ENCODE peak calls at places on chromosomes 3 and 15, in seven cellular contexts. U is D341Med, A is HS-5, K is pons, J is putamen, X is activated T-helper 1 cell treated with Interleukin-2 at 50 U/mL for 16 hours, F is HTR-8/SVneo. G is an unnamed sample.
A peak's percentile ranks its signal among the peaks of the same experiment; 100 is the strongest.

GRCh38 chr3:99188936-99189335 is 287.4 kb upstream of the DCBLD2 start:
- DNase-seq in K (no peak), A (no peak), U (no peak), F (no peak), X (no peak), J (no peak), G (no peak)

GRCh38 chr3:10373686-10374261 is 52.9 kb upstream of the SEC13 start:
- DNase-seq in U (no peak), X (no peak), A (no peak), F (peak; percentile 31), J (no peak), K (no peak), G (no peak)

GRCh38 chr15:62877276-62877857 is 165.2 kb upstream of the TPM1 start:
- DNase-seq in U (no peak), A (no peak), F (no peak), X (no peak), K (no peak), J (no peak), G (no peak)

GRCh38 chr3:69865920-69866679 is 126.8 kb downstream of the MITF start:
- DNase-seq in J (peak; percentile 73), F (no peak), X (no peak), K (no peak), U (no peak), A (no peak), G (peak; percentile 14)

GRCh38 chr3:53489401-53490130 is 4.8 kb upstream of the CACNA1D start:
- DNase-seq in J (no peak), F (no peak), X (no peak), A (no peak), K (no peak), U (no peak), G (no peak)

GRCh38 chr3:165462616-165463334 is 266.6 kb upstream of the SLITRK3 start:
- DNase-seq in J (peak; percentile 60), K (no peak), U (no peak), A (no peak), F (no peak), X (no peak), G (no peak)

GRCh38 chr3:194521514-194522260 is 34.9 kb upstream of the ATP13A3 start:
- DNase-seq in A (peak; percentile 69), X (no peak), U (no peak), F (no peak), J (no peak), K (no peak), G (no peak)

GRCh38 chr3:26920579-26920978 is 298.0 kb downstream of the LRRC3B start:
- DNase-seq in X (no peak), A (no peak), J (peak; percentile 38), K (peak; percentile 31), U (no peak), F (no peak), G (no peak)

GRCh38 chr3:4466783-4467521 is at the start of gene SUMF1:
- DNase-seq in J (peak; percentile 88), U (peak; percentile 93), K (peak; percentile 85), X (peak; percentile 58), A (peak; percentile 26), F (peak; percentile 92), G (peak; percentile 88)

GRCh38 chr3:88149146-88149515 is 628 bp upstream of the C3orf38 start:
- DNase-seq in X (no peak), K (no peak), U (peak; percentile 57), A (peak; percentile 31), J (no peak), F (peak; percentile 13), G (no peak)

GRCh38 chr15:24954783-24955548 is at the start of the genes SNRPN and SNURF:
- DNase-seq in A (no peak), U (peak; percentile 86), J (peak; percentile 68), X (peak; percentile 45), K (peak; percentile 41), F (peak; percentile 53), G (peak; percentile 48)

GRCh38 chr3:36201546-36201945 is 178.8 kb upstream of the STAC start:
- DNase-seq in U (no peak), X (no peak), A (no peak), K (no peak), J (no peak), F (no peak), G (no peak)

GRCh38 chr3:4731543-4732111 is 238.5 kb downstream of the ITPR1 start:
- DNase-seq in U (no peak), F (no peak), J (no peak), A (no peak), X (no peak), K (no peak), G (no peak)

GRCh38 chr15:62071711-62072308 is 5.0 kb downstream of the C2CD4A start:
- DNase-seq in X (no peak), F (peak; percentile 26), A (no peak), K (peak; percentile 74), U (no peak), J (no peak), G (peak; percentile 67)

GRCh38 chr15:58865420-58865880 is 68.0 kb downstream of the SLTM start:
- DNase-seq in K (no peak), X (no peak), U (no peak), F (no peak), A (no peak), J (no peak), G (peak; percentile 35)

GRCh38 chr3:156174229-156174847 is 54.0 kb downstream of the KCNAB1 start:
- DNase-seq in X (no peak), J (peak; percentile 66), A (peak; percentile 20), U (peak; percentile 50), K (peak; percentile 56), F (peak; percentile 21), G (no peak)

GRCh38 chr3:11847607-11848006 is 922 bp upstream of the TAMM41 start:
- DNase-seq in K (peak; percentile 10), F (no peak), A (no peak), U (peak; percentile 30), J (no peak), X (no peak), G (no peak)

GRCh38 chr15:22918056-22918455 is 62.1 kb downstream of the CYFIP1 start:
- DNase-seq in K (no peak), A (no peak), J (no peak), X (no peak), F (no peak), U (no peak), G (no peak)

GRCh38 chr3:30685267-30685667 is 78.9 kb downstream of the TGFBR2 start:
- DNase-seq in K (no peak), F (no peak), J (no peak), U (no peak), A (no peak), X (no peak), G (no peak)

GRCh38 chr15:90227336-90227735 is 6.4 kb downstream of the CIB1 start:
- DNase-seq in J (no peak), K (no peak), F (no peak), X (no peak), U (peak; percentile 6), A (no peak), G (no peak)

GRCh38 chr3:46709147-46709654 is 8.0 kb downstream of the TMIE start:
- DNase-seq in X (no peak), A (no peak), F (no peak), U (no peak), K (no peak), J (no peak), G (no peak)

GRCh38 chr3:159548675-159549335 is 439.8 kb upstream of the IL12A start:
- DNase-seq in X (no peak), U (no peak), F (peak; percentile 18), J (no peak), A (peak; percentile 58), K (no peak), G (no peak)

GRCh38 chr15:99132584-99133287 is 27.9 kb downstream of the SYNM start:
- DNase-seq in X (no peak), F (no peak), J (no peak), A (no peak), K (no peak), U (no peak), G (no peak)

GRCh38 chr3:161250116-161250515 is 29.0 kb downstream of the NMD3 start:
- DNase-seq in X (no peak), A (no peak), K (no peak), F (no peak), U (no peak), J (no peak), G (no peak)

GRCh38 chr3:182824957-182825356 is 31.7 kb downstream of the ATP11B start:
- DNase-seq in X (no peak), J (no peak), K (no peak), F (no peak), A (no peak), U (no peak), G (no peak)

GRCh38 chr3:30007668-30008067 is 598.7 kb upstream of the TGFBR2 start:
- DNase-seq in K (no peak), U (no peak), J (peak; percentile 52), A (no peak), X (no peak), F (no peak), G (no peak)

GRCh38 chr15:56871180-56871579 is 47.3 kb upstream of the TCF12 start:
- DNase-seq in F (peak; percentile 45), X (no peak), A (peak; percentile 74), J (no peak), K (peak; percentile 30), U (no peak), G (no peak)

GRCh38 chr3:10006048-10006761 is 19.6 kb upstream of the EMC3 start:
- DNase-seq in F (no peak), J (no peak), A (no peak), U (no peak), X (no peak), K (no peak), G (no peak)

GRCh38 chr15:25185156-25185710 is 230.4 kb downstream of the SNRPN start:
- DNase-seq in U (no peak), A (no peak), F (no peak), K (no peak), X (no peak), J (no peak), G (no peak)

GRCh38 chr3:38580450-38581382 is 68.8 kb downstream of the SCN5A start:
- DNase-seq in A (no peak), F (no peak), J (no peak), K (no peak), X (no peak), U (peak; percentile 25), G (no peak)

GRCh38 chr15:88440021-88440420 is 27.2 kb downstream of the MRPL46 start:
- DNase-seq in K (no peak), U (no peak), J (no peak), F (peak; percentile 13), A (no peak), X (no peak), G (no peak)

GRCh38 chr3:39192490-39193092 is at the start of gene XIRP1:
- DNase-seq in J (no peak), U (no peak), K (no peak), A (no peak), F (no peak), X (no peak), G (no peak)

GRCh38 chr3:138051946-138052802 is 42.2 kb downstream of the CLDN18 start:
- DNase-seq in F (peak; percentile 43), U (peak; percentile 72), A (peak; percentile 19), J (no peak), K (peak; percentile 14), X (no peak), G (peak; percentile 47)

GRCh38 chr15:77012868-77013267 is 17.9 kb downstream of the PSTPIP1 start:
- DNase-seq in F (no peak), U (no peak), A (no peak), X (peak; percentile 40), K (no peak), J (no peak), G (no peak)

GRCh38 chr3:48446425-48447193 is at the start of gene ATRIP:
- DNase-seq in U (peak; percentile 98), A (no peak), J (peak; percentile 84), X (peak; percentile 85), K (peak; percentile 78), F (peak; percentile 80), G (peak; percentile 97)

GRCh38 chr15:37135225-37135624 is 34.9 kb upstream of the MEIS2 start:
- DNase-seq in U (peak; percentile 33), F (no peak), X (no peak), J (no peak), K (no peak), A (no peak), G (peak; percentile 8)

GRCh38 chr3:64501298-64501906 is 186.4 kb downstream of the ADAMTS9 start:
- DNase-seq in K (no peak), U (no peak), J (no peak), F (no peak), A (no peak), X (no peak), G (no peak)

GRCh38 chr3:22836131-22836530 is 367.0 kb upstream of the UBE2E2 start:
- DNase-seq in A (no peak), F (no peak), U (no peak), X (no peak), K (no peak), J (no peak), G (no peak)